ENCODE peak calls at places on chromosome 5, in ten cellular contexts. E is HS-5; W is neural progenitor cell; R is CD8-positive, alpha-beta memory T cell; M is T-helper 1 cell; Y is amniotic stem cell; Q is effector memory CD4-positive, alpha-beta T cell; O is NCI-H510A treated with DMSO at 0.1 percent for 48 hours; K is foreskin fibroblast; U is GM13976. V is an unnamed sample.

GRCh38 chr5:106392766-106393165 is 1278.0 kb downstream of the EFNA5 start:
- DNase-seq in U (no peak), K (no peak), W (no peak), Q (no peak), E (peak), Y (no peak), M (no peak), R (no peak), O (no peak), V (no peak)

GRCh38 chr5:179478624-179479023 is 71.7 kb upstream of the RUFY1 start:
- DNase-seq in M (no peak), U (no peak), Y (no peak), W (no peak), R (no peak), E (no peak), Q (no peak), K (no peak), O (no peak), V (no peak)

GRCh38 chr5:139462582-139463276 is at the start of gene ECSCR:
- DNase-seq in M (no peak), Y (no peak), W (no peak), O (no peak), K (no peak), U (no peak), E (no peak), Q (no peak), R (no peak), V (no peak)

GRCh38 chr5:155886311-155887031 is 440.5 kb upstream of the SGCD start:
- DNase-seq in Q (no peak), W (no peak), E (no peak), M (no peak), K (no peak), O (no peak), R (no peak), U (no peak), Y (no peak), V (no peak)

GRCh38 chr5:138844812-138845513 is 30.2 kb downstream of the LRRTM2 start:
- DNase-seq in U (no peak), K (peak), Y (peak), M (no peak), R (no peak), E (peak), O (no peak), Q (no peak), W (no peak), V (peak)

GRCh38 chr5:76363385-76364261 is 39.5 kb upstream of the IQGAP2 start:
- DNase-seq in O (peak), U (no peak), Y (no peak), W (no peak), R (no peak), K (no peak), M (no peak), Q (no peak), E (no peak), V (no peak)

GRCh38 chr5:5271606-5272321 is 131.6 kb downstream of the ADAMTS16 start:
- DNase-seq in E (peak), W (peak), Y (no peak), O (no peak), R (no peak), K (no peak), U (no peak), Q (no peak), M (no peak), V (no peak)

GRCh38 chr5:73691301-73691700 is 65.3 kb downstream of the ARHGEF28 start:
- DNase-seq in E (no peak), M (no peak), K (peak), W (no peak), R (no peak), Y (no peak), O (no peak), Q (no peak), U (no peak), V (no peak)

GRCh38 chr5:142816577-142816976 is 46.4 kb downstream of the ARHGAP26 start:
- DNase-seq in W (no peak), E (no peak), Y (no peak), R (no peak), Q (no peak), O (no peak), K (peak), M (no peak), U (no peak), V (no peak)

GRCh38 chr5:56470007-56470406 is 236.9 kb upstream of the ANKRD55 start:
- DNase-seq in U (no peak), O (no peak), E (no peak), Y (no peak), R (no peak), Q (no peak), K (no peak), W (no peak), M (no peak), V (no peak)

GRCh38 chr5:152568101-152568500 is 163.0 kb upstream of the NMUR2 start:
- DNase-seq in O (no peak), Y (no peak), R (no peak), K (no peak), M (no peak), Q (no peak), E (no peak), U (no peak), W (no peak), V (no peak)

GRCh38 chr5:126097881-126098280 is 325.3 kb upstream of the GRAMD2B start:
- DNase-seq in R (no peak), M (no peak), W (no peak), U (no peak), O (no peak), E (no peak), Y (no peak), K (peak), Q (no peak), V (no peak)

GRCh38 chr5:169805527-169805934 is 168.5 kb downstream of the DOCK2 start:
- DNase-seq in Q (no peak), Y (no peak), M (no peak), R (no peak), O (no peak), W (peak), K (no peak), E (no peak), U (peak), V (no peak)

GRCh38 chr5:159826351-159827222 is 89.7 kb upstream of the ADRA1B start:
- DNase-seq in Q (no peak), O (peak), E (peak), W (no peak), Y (peak), M (no peak), K (peak), U (peak), R (no peak), V (peak)

GRCh38 chr5:170751631-170752030 is 31.9 kb upstream of the GABRP start:
- DNase-seq in O (no peak), W (no peak), R (no peak), U (no peak), E (no peak), Q (no peak), K (no peak), Y (no peak), M (no peak), V (no peak)

GRCh38 chr5:150783422-150783928 is 4.9 kb downstream of the SMIM3 start:
- DNase-seq in E (peak), K (peak), O (peak), R (peak), W (no peak), Q (peak), M (peak), U (peak), Y (peak), V (no peak)

GRCh38 chr5:115262066-115262404 is 642 bp downstream of the PGGT1B start:
- DNase-seq in K (peak), U (no peak), W (peak), Q (no peak), M (no peak), E (no peak), R (no peak), Y (peak), O (no peak), V (no peak)

GRCh38 chr5:10439692-10440091 is 2.0 kb upstream of the ROPN1L start:
- DNase-seq in M (no peak), W (no peak), K (no peak), O (no peak), Q (no peak), U (no peak), E (no peak), Y (no peak), R (no peak), V (no peak)

GRCh38 chr5:101989659-101990058 is 306.4 kb downstream of the SLCO4C1 start:
- DNase-seq in E (no peak), U (no peak), M (no peak), O (no peak), Q (no peak), W (no peak), Y (no peak), K (no peak), R (no peak), V (no peak)

GRCh38 chr5:152113401-152113800 is 188.8 kb upstream of the GLRA1 start:
- DNase-seq in Y (no peak), Q (peak), M (peak), E (no peak), K (no peak), W (no peak), U (no peak), O (no peak), R (peak), V (no peak)

GRCh38 chr5:146860213-146860891 is 18.2 kb downstream of the PPP2R2B start:
- DNase-seq in W (no peak), K (peak), Y (no peak), U (no peak), E (peak), O (no peak), R (no peak), Q (no peak), M (no peak), V (no peak)

GRCh38 chr5:171442287-171443042 is 23.0 kb downstream of the FGF18 start:
- DNase-seq in M (no peak), Q (no peak), R (no peak), Y (no peak), K (peak), O (no peak), U (no peak), W (no peak), E (no peak), V (no peak)

GRCh38 chr5:52989781-52990530 is 804 bp downstream of the ITGA2 start:
- DNase-seq in U (peak), Q (no peak), O (no peak), E (no peak), Y (peak), R (peak), W (peak), M (no peak), K (peak), V (peak)

GRCh38 chr5:157506981-157507780 is 47.2 kb downstream of the NIPAL4 start:
- DNase-seq in Q (no peak), O (no peak), K (peak), U (no peak), R (no peak), Y (no peak), W (no peak), M (no peak), E (no peak), V (peak)

GRCh38 chr5:38323645-38324295 is 65.4 kb downstream of the EGFLAM start:
- DNase-seq in R (no peak), M (no peak), Q (no peak), W (no peak), O (no peak), Y (peak), K (peak), U (no peak), E (peak), V (no peak)

GRCh38 chr5:158117467-158118165 is 258.7 kb upstream of the CLINT1 start:
- DNase-seq in W (no peak), K (peak), R (no peak), Q (no peak), Y (no peak), E (no peak), M (no peak), O (no peak), U (no peak), V (no peak)

GRCh38 chr5:152349683-152350526 is 55.2 kb downstream of the NMUR2 start:
- DNase-seq in Y (no peak), U (peak), O (peak), Q (no peak), W (peak), E (no peak), M (no peak), R (peak), K (peak), V (peak)

GRCh38 chr5:160047362-160047761 is 38.4 kb downstream of the TTC1 start:
- DNase-seq in R (no peak), K (no peak), E (no peak), O (no peak), M (no peak), U (no peak), W (no peak), Y (no peak), Q (no peak), V (no peak)

GRCh38 chr5:159218595-159219023 is 9.3 kb upstream of the RNF145 start:
- DNase-seq in K (peak), M (no peak), E (no peak), O (no peak), Y (no peak), U (no peak), R (no peak), W (no peak), Q (no peak), V (no peak)

GRCh38 chr5:65774346-65774745 is 52.3 kb downstream of the NLN start:
- DNase-seq in U (peak), E (peak), K (peak), W (no peak), M (no peak), Q (no peak), R (no peak), O (no peak), Y (peak), V (peak)

GRCh38 chr5:175856408-175856807 is 15.0 kb upstream of the CPLX2 start:
- DNase-seq in M (no peak), Y (no peak), E (no peak), R (no peak), K (no peak), O (no peak), U (no peak), Q (no peak), W (no peak), V (no peak)

GRCh38 chr5:53479656-53480473 is 564 bp upstream of the FST start:
- DNase-seq in W (peak), K (peak), U (peak), O (peak), R (no peak), Q (no peak), E (no peak), M (no peak), Y (no peak), V (no peak)

GRCh38 chr5:177554474-177555111 is at the start of gene FAM193B:
- DNase-seq in M (peak), R (peak), U (peak), Q (peak), E (peak), K (peak), O (peak), Y (peak), W (peak), V (peak)

GRCh38 chr5:172830876-172831662 is 3.0 kb upstream of the ERGIC1 start:
- DNase-seq in E (peak), W (no peak), R (no peak), K (peak), Q (no peak), M (no peak), U (no peak), Y (no peak), O (no peak), V (no peak)

GRCh38 chr5:124580925-124581821 is 165.3 kb downstream of the ZNF608 start:
- DNase-seq in U (no peak), O (no peak), Q (no peak), Y (no peak), K (peak), W (peak), M (no peak), E (no peak), R (no peak), V (no peak)

GRCh38 chr5:95281211-95281610 is 3.7 kb downstream of the MCTP1 start:
- DNase-seq in U (no peak), K (peak), O (no peak), W (peak), Y (no peak), E (peak), R (no peak), Q (no peak), M (no peak), V (no peak)

GRCh38 chr5:5340206-5340729 is 82.2 kb upstream of the ICE1 start:
- DNase-seq in O (no peak), Q (no peak), W (peak), U (no peak), Y (no peak), M (no peak), K (peak), E (peak), R (no peak), V (peak)